ENCODE peak calls at places on chromosomes 12 and 14, in ten cellular contexts. H, L, Y, B, Q, A, P, C, N and S are unnamed samples. For H3K4me1, the result is how much of the 10 kb centered on the place peaks cover.

GRCh38 chr12:26658991-26659390 is 174.0 kb downstream of the ITPR2 start:
- DNase-seq in Q (no peak), A (no peak), L (no peak), B (no peak), P (no peak), N (peak), H (no peak), C (no peak), Y (no peak), S (no peak)

GRCh38 chr14:59704054-59704453 is 127.4 kb upstream of the CCDC175 start:
- DNase-seq in Q (no peak), Y (no peak), A (no peak), N (no peak), P (no peak), L (no peak), B (no peak), C (no peak), H (no peak), S (no peak)

GRCh38 chr14:101839236-101839635 is 77.7 kb downstream of the PPP2R5C start:
- DNase-seq in P (no peak), A (no peak), C (no peak), H (peak), N (no peak), B (no peak), Q (no peak), L (no peak), Y (no peak), S (no peak)

GRCh38 chr12:52005903-52006703 is 643 bp upstream of the TAMALIN start:
- DNase-seq in Q (peak), H (peak), Y (peak), N (no peak), C (peak), B (peak), A (peak), L (no peak), P (peak), S (peak)

GRCh38 chr14:53613404-53614253 is 343.0 kb downstream of the BMP4 start:
- DNase-seq in H (peak), C (no peak), L (no peak), Y (peak), N (peak), A (no peak), Q (no peak), P (no peak), B (no peak), S (no peak)

GRCh38 chr12:82862876-82863649 is 176.4 kb downstream of the TMTC2 start:
- DNase-seq in C (no peak), L (no peak), H (no peak), Y (no peak), P (no peak), N (no peak), A (no peak), Q (no peak), B (no peak), S (no peak)

GRCh38 chr12:57372233-57372632 is 58.6 kb downstream of the R3HDM2 start:
- DNase-seq in B (peak), Y (no peak), H (no peak), A (no peak), P (no peak), L (no peak), N (peak), C (no peak), Q (peak), S (no peak)

GRCh38 chr14:34981743-34982420 is 910 bp upstream of the SRP54 start:
- DNase-seq in Q (peak), Y (peak), C (no peak), H (peak), L (no peak), B (peak), A (no peak), N (peak), P (no peak), S (no peak)

GRCh38 chr14:74975059-74975810 is 19.8 kb upstream of the PGF start:
- DNase-seq in C (peak), Y (no peak), N (no peak), Q (peak), H (peak), B (peak), L (peak), A (peak), P (no peak), S (peak)

GRCh38 chr12:131559517-131560516 is 151.1 kb upstream of the SFSWAP start:
- DNase-seq in A (peak), P (no peak), Q (no peak), L (no peak), N (no peak), Y (no peak), B (no peak), C (no peak), H (no peak), S (no peak)

GRCh38 chr12:123478762-123479161 is 20.8 kb downstream of the SNRNP35 start:
- DNase-seq in Q (peak), A (no peak), C (peak), H (no peak), N (peak), Y (no peak), L (peak), B (peak), P (no peak), S (no peak)

GRCh38 chr12:15443611-15444010 is 121.3 kb downstream of the PTPRO start:
- DNase-seq in H (no peak), L (no peak), N (no peak), Y (no peak), P (no peak), B (no peak), A (no peak), C (no peak), Q (no peak), S (no peak)

GRCh38 chr14:64196668-64197411 is 97.3 kb downstream of the ESR2 start:
- DNase-seq in P (peak), C (peak), N (peak), H (peak), B (peak), L (peak), A (peak), Y (peak), Q (no peak), S (peak)

GRCh38 chr12:62308201-62308600 is 48.0 kb downstream of the USP15 start:
- DNase-seq in B (no peak), A (no peak), H (no peak), Q (no peak), L (no peak), Y (no peak), C (no peak), P (no peak), N (no peak), S (no peak)

GRCh38 chr14:93032301-93032929 is 83.3 kb downstream of the ITPK1 start:
- DNase-seq in A (no peak), Q (no peak), Y (no peak), B (peak), L (no peak), N (no peak), H (no peak), P (peak), C (no peak), S (no peak)

GRCh38 chr14:38387821-38388220 is 131.9 kb upstream of the CLEC14A start:
- DNase-seq in N (no peak), A (no peak), L (no peak), Q (no peak), P (no peak), B (no peak), H (no peak), Y (no peak), C (no peak), S (no peak)
- TF ChIP-seq CTCF in N (no peak), A (no peak), L (no peak), Q (no peak), P (no peak), B (no peak), H (no peak), Y (no peak), C (no peak), S (no peak)

GRCh38 chr14:54642950-54643695 is 76.2 kb downstream of the SAMD4A start:
- DNase-seq in N (peak), Q (no peak), Y (peak), H (no peak), A (no peak), C (no peak), B (no peak), L (no peak), P (no peak), S (no peak)

GRCh38 chr14:54637829-54638446 is 71.0 kb downstream of the SAMD4A start:
- DNase-seq in P (no peak), Y (no peak), N (peak), H (no peak), B (no peak), C (no peak), L (no peak), A (no peak), Q (no peak), S (no peak)

GRCh38 chr14:54640480-54640879 is 73.6 kb downstream of the SAMD4A start:
- DNase-seq in P (no peak), N (no peak), A (no peak), C (peak), H (no peak), L (no peak), B (no peak), Y (peak), Q (no peak), S (no peak)

GRCh38 chr14:54643696-54644176 is 76.8 kb downstream of the SAMD4A start:
- DNase-seq in A (no peak), C (no peak), N (no peak), H (no peak), Q (no peak), L (no peak), Y (peak), B (no peak), P (no peak), S (no peak)

GRCh38 chr14:54642121-54642520 is 75.2 kb downstream of the SAMD4A start:
- DNase-seq in C (no peak), H (no peak), Q (no peak), N (no peak), Y (peak), B (no peak), A (no peak), L (no peak), P (no peak), S (no peak)
- H3K4me1 ChIP-seq in C (under half), H (under half), Q (under half), N (under half), Y (under half), B (under half), A (under half), L (half or more), P (under half), S (under half)

GRCh38 chr14:23162005-23162404 is 21.5 kb downstream of the SLC7A8 start:
- DNase-seq in P (no peak), C (no peak), N (no peak), B (no peak), Y (no peak), L (no peak), A (no peak), Q (no peak), H (no peak), S (no peak)
- H3K27ac ChIP-seq in P (no peak), C (no peak), N (no peak), B (peak), Y (no peak), L (no peak), A (no peak), Q (no peak), H (no peak), S (no peak)

DNA sequence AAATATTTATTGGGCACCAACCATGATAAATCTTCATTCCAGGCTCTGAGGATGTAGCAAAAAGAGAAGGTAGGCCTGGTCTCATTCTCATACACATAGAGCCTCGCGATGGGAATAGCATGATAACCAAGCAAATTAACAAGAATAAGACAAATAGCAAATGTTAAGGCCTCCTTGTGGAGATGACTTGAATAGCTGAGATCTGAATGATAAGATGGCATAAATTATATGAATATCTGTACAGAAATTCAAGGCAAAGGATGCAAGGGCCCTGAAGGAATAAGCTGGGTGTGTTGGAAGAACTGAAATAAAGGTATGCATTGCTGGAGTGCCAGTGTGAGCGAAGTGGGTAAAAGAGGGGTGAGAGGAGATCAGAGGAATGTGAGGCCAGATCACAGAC is 114.8 kb downstream of the ALX1 start:
- DNase-seq in P (no peak), Y (no peak), L (no peak), Q (no peak), A (no peak), H (no peak), C (no peak), B (no peak), N (no peak), S (no peak)
- TF ChIP-seq CTCF in P (no peak), Y (peak), L (no peak), Q (no peak), A (no peak), H (no peak), C (no peak), B (no peak), N (no peak), S (no peak)